ENCODE peak calls at places on chromosomes 5 and 9, in four cellular contexts. Q is fibroblast of lung; X is CD4-positive, CD25-positive, alpha-beta regulatory T cell; I is AG09309. N is an unnamed sample.

GRCh38 chr5:126561908-126562307 is 33.1 kb downstream of the ALDH7A1 start:
- DNase-seq in I (no peak), X (no peak), Q (peak), N (no peak)

GRCh38 chr9:16824545-16825041 is 45.9 kb downstream of the BNC2 start:
- DNase-seq in I (peak), Q (peak), X (no peak), N (no peak)

GRCh38 chr9:14661421-14662059 is 31.7 kb downstream of the ZDHHC21 start:
- DNase-seq in Q (peak), X (no peak), I (no peak), N (no peak)

GRCh38 chr9:31500422-31500821 is 884.0 kb upstream of the ACO1 start:
- DNase-seq in Q (no peak), X (no peak), I (no peak), N (no peak)

GRCh38 chr5:6291961-6292360 is 86.4 kb downstream of the MED10 start:
- DNase-seq in Q (no peak), I (no peak), X (no peak), N (no peak)

GRCh38 chr5:172342907-172343306 is 59.3 kb upstream of the UBTD2 start:
- DNase-seq in Q (no peak), I (no peak), X (no peak), N (no peak)

GRCh38 chr9:131513177-131513576 is 10.5 kb downstream of the POMT1 start:
- DNase-seq in Q (no peak), X (no peak), I (no peak), N (no peak)

GRCh38 chr5:172133359-172134029 is 54.5 kb downstream of the STK10 start:
- DNase-seq in Q (peak), X (no peak), I (peak), N (no peak)

GRCh38 chr5:1227669-1228068 is 2.5 kb downstream of the SLC6A18 start:
- DNase-seq in Q (peak), I (no peak), X (no peak), N (no peak)

GRCh38 chr9:116868212-116868611 is 181.1 kb downstream of the TRIM32 start:
- DNase-seq in X (no peak), I (no peak), Q (no peak), N (no peak)

GRCh38 chr9:130665431-130666392 is 1.3 kb downstream of the PRDM12 start:
- DNase-seq in Q (no peak), X (no peak), I (no peak), N (no peak)

GRCh38 chr5:52139888-52140580 is 647.7 kb upstream of the ITGA1 start:
- DNase-seq in I (no peak), Q (no peak), X (no peak), N (no peak)

GRCh38 chr9:85377751-85378289 is 363.9 kb downstream of the AGTPBP1 start:
- DNase-seq in X (no peak), I (no peak), Q (no peak), N (no peak)

GRCh38 chr9:137463194-137463930 is 4.2 kb upstream of the NSMF start:
- DNase-seq in I (no peak), X (no peak), Q (no peak), N (no peak)

GRCh38 chr5:33170414-33170813 is 270.4 kb upstream of the TARS1 start:
- DNase-seq in Q (peak), X (no peak), I (no peak), N (no peak)

GRCh38 chr9:68775003-68775730 is 70.1 kb downstream of the PIP5K1B start:
- DNase-seq in X (no peak), I (no peak), Q (peak), N (no peak)

GRCh38 chr9:127972316-127972871 is 8.4 kb downstream of the EEIG1 start:
- DNase-seq in X (no peak), Q (no peak), I (no peak), N (no peak)